ENCODE peak calls at places on chromosomes 5 and 9, in seven cellular contexts. G, X, V, O, F, L and P are unnamed samples.

GRCh38 chr9:105063665-105064247 is 135.8 kb upstream of the ABCA1 start:
- DNase-seq in G (no peak), X (peak), V (peak), O (no peak), F (peak), L (peak), P (no peak)

GRCh38 chr5:38607396-38607795 is 51.0 kb upstream of the LIFR start:
- DNase-seq in G (no peak), X (no peak), V (peak), O (no peak), F (peak), L (peak), P (peak)

GRCh38 chr9:92292338-92293074 is 991 bp downstream of the IARS1 start:
- DNase-seq in G (no peak), X (no peak), V (no peak), O (no peak), F (peak), L (no peak), P (no peak)

GRCh38 chr5:60395712-60396329 is 304.1 kb downstream of the DEPDC1B start:
- DNase-seq in G (no peak), X (no peak), V (no peak), O (no peak), F (no peak), L (no peak), P (no peak)

GRCh38 chr5:946720-947625 is 54.3 kb downstream of the TRIP13 start:
- DNase-seq in G (no peak), X (no peak), V (no peak), O (no peak), F (no peak), L (no peak), P (no peak)

GRCh38 chr9:135345775-135346433 is 133.7 kb upstream of the PPP1R26 start:
- DNase-seq in G (peak), X (no peak), V (no peak), O (no peak), F (no peak), L (no peak), P (no peak)

GRCh38 chr9:99660191-99660636 is 161.5 kb upstream of the NR4A3 start:
- DNase-seq in G (no peak), X (no peak), V (no peak), O (no peak), F (no peak), L (no peak), P (no peak)

GRCh38 chr5:10701567-10702039 is 59.4 kb downstream of the DAP start:
- DNase-seq in G (peak), X (no peak), V (peak), O (peak), F (peak), L (peak), P (no peak)

GRCh38 chr9:114282926-114283325 is 40.0 kb upstream of the ORM1 start:
- DNase-seq in G (no peak), X (peak), V (peak), O (no peak), F (peak), L (peak), P (peak)

GRCh38 chr5:108606185-108606584 is 141.5 kb upstream of the FER start:
- DNase-seq in G (no peak), X (no peak), V (no peak), O (no peak), F (no peak), L (no peak), P (no peak)

GRCh38 chr5:75600535-75600934 is 10.7 kb upstream of the ANKDD1B start:
- DNase-seq in G (no peak), X (no peak), V (no peak), O (no peak), F (no peak), L (no peak), P (no peak)

GRCh38 chr5:143037071-143037470 is 266.9 kb downstream of the ARHGAP26 start:
- DNase-seq in G (no peak), X (no peak), V (no peak), O (peak), F (no peak), L (peak), P (no peak)

GRCh38 chr5:175344331-175345200 is 99.4 kb downstream of the DRD1 start:
- DNase-seq in G (no peak), X (no peak), V (no peak), O (no peak), F (peak), L (peak), P (peak)

GRCh38 chr5:127702913-127703575 is at the start of gene CCDC192:
- DNase-seq in G (no peak), X (no peak), V (no peak), O (no peak), F (no peak), L (no peak), P (no peak)

GRCh38 chr9:114759512-114759911 is 46.3 kb downstream of the TNFSF15 start:
- DNase-seq in G (no peak), X (no peak), V (no peak), O (no peak), F (no peak), L (no peak), P (no peak)

GRCh38 chr5:154129868-154130267 is 60.7 kb upstream of the GALNT10 start:
- DNase-seq in G (no peak), X (no peak), V (no peak), O (no peak), F (no peak), L (no peak), P (no peak)